ENCODE peak calls at places on chromosomes 2 and 18, in ten cellular contexts. C is stimulated activated CD4-positive, alpha-beta T cell treated with anti-CD3 and anti-CD28 coated beads, Interleukin-1b, Interleukin-23, amount 100 ng/mL, for 24 hours; M is neuronal stem cell; Q is activated T-helper 1 cell treated with anti-CD3 and anti-CD28 coated beads, Interleukin-2, amount 50 U/mL, for 16 hours; D is activated CD8-positive, alpha-beta memory T cell treated with anti-CD3 and anti-CD28 coated beads for 48 hours; U is COR-L47; L is putamen; Z is GM23338; I is activated CD4-positive, alpha-beta T cell treated with anti-CD3 and anti-CD28 coated beads for 36 hours; P is nephron progenitor cell. E is an unnamed sample.

GRCh38 chr18:2417861-2418610 is 153.3 kb downstream of the METTL4 start:
- DNase-seq in C (no peak), M (no peak), Z (no peak), L (no peak), P (no peak), Q (no peak), U (no peak), I (no peak), D (no peak), E (no peak)

GRCh38 chr2:161134547-161135518 is 25.4 kb upstream of the TANK start:
- DNase-seq in Q (no peak), D (no peak), U (peak), I (no peak), C (no peak), P (no peak), M (no peak), Z (peak), L (no peak), E (peak)

GRCh38 chr18:955379-956066 is 50.9 kb downstream of the ADCYAP1 start:
- DNase-seq in U (no peak), C (no peak), L (no peak), I (no peak), D (no peak), Z (no peak), Q (no peak), P (no peak), M (no peak), E (no peak)

GRCh38 chr2:1701556-1702185 is 42.6 kb downstream of the PXDN start:
- DNase-seq in P (peak), U (no peak), I (no peak), Z (peak), D (no peak), C (no peak), Q (no peak), L (no peak), M (no peak), E (no peak)

GRCh38 chr2:180872256-180872655 is 108.1 kb upstream of the UBE2E3 start:
- DNase-seq in I (no peak), P (no peak), M (no peak), D (no peak), L (no peak), Z (no peak), C (no peak), U (no peak), Q (no peak), E (no peak)

GRCh38 chr2:129479892-129480291 is 499.6 kb upstream of the RAB6C start:
- DNase-seq in C (no peak), L (no peak), P (no peak), Q (no peak), D (no peak), Z (peak), M (no peak), I (no peak), U (no peak), E (no peak)

GRCh38 chr2:173282795-173283545 is 71.7 kb upstream of the CDCA7 start:
- DNase-seq in Z (no peak), P (no peak), U (no peak), C (no peak), D (no peak), I (no peak), Q (no peak), M (no peak), L (no peak), E (no peak)

GRCh38 chr18:37261246-37261927 is 304.2 kb downstream of the CELF4 start:
- DNase-seq in D (no peak), C (no peak), Q (no peak), P (no peak), Z (no peak), I (no peak), U (no peak), M (no peak), L (no peak), E (peak)

GRCh38 chr2:226168496-226169160 is 631.0 kb downstream of the IRS1 start:
- DNase-seq in D (no peak), Q (no peak), M (no peak), Z (no peak), U (no peak), C (no peak), L (no peak), P (no peak), I (no peak), E (no peak)

GRCh38 chr2:30178618-30179404 is 32.0 kb downstream of the YPEL5 start:
- DNase-seq in U (no peak), C (no peak), Z (no peak), M (no peak), Q (no peak), I (no peak), D (no peak), L (no peak), P (no peak), E (peak)

GRCh38 chr2:168525741-168526140 is 69.7 kb downstream of the CERS6 start:
- DNase-seq in D (no peak), Q (no peak), C (no peak), U (no peak), L (no peak), P (no peak), I (no peak), Z (no peak), M (no peak), E (no peak)

GRCh38 chr2:44952806-44953685 is 11.5 kb downstream of the SIX3 start:
- DNase-seq in M (no peak), Q (no peak), P (no peak), L (no peak), U (no peak), Z (peak), I (no peak), D (no peak), C (no peak), E (no peak)

GRCh38 chr18:14978962-14979535 is 231.1 kb downstream of the ANKRD30B start:
- DNase-seq in L (no peak), M (peak), I (peak), D (no peak), U (peak), Z (peak), Q (no peak), C (no peak), P (no peak), E (no peak)

GRCh38 chr18:52694804-52695203 is 354.8 kb downstream of the DCC start:
- DNase-seq in D (no peak), U (peak), Z (peak), C (no peak), L (peak), P (peak), M (no peak), Q (no peak), I (peak), E (peak)

GRCh38 chr2:215831296-215831913 is 181.9 kb downstream of the MREG start:
- DNase-seq in P (no peak), M (no peak), C (no peak), Z (no peak), L (peak), U (no peak), D (no peak), I (no peak), Q (no peak), E (no peak)

GRCh38 chr2:96134421-96134820 is 3.9 kb downstream of the ASTL start:
- DNase-seq in I (no peak), L (no peak), C (no peak), P (no peak), Z (no peak), U (no peak), D (no peak), M (no peak), Q (no peak), E (no peak)

GRCh38 chr2:16139663-16140610 is 199.6 kb downstream of the MYCN start:
- DNase-seq in U (no peak), M (no peak), Z (no peak), L (no peak), I (no peak), D (no peak), P (no peak), Q (no peak), C (no peak), E (no peak)

GRCh38 chr2:207165121-207166038 is at the start of gene KLF7:
- DNase-seq in U (no peak), L (peak), Z (peak), Q (peak), D (no peak), M (no peak), C (no peak), P (peak), I (peak), E (no peak)

GRCh38 chr18:63788447-63789096 is 13.4 kb downstream of the SERPINB7 start:
- DNase-seq in D (peak), L (no peak), Q (no peak), I (peak), Z (no peak), C (peak), M (no peak), P (no peak), U (no peak), E (no peak)

GRCh38 chr2:43221660-43222471 is 4.5 kb downstream of the ZFP36L2 start:
- DNase-seq in D (no peak), I (peak), Z (peak), Q (peak), L (peak), M (peak), P (peak), U (peak), C (no peak), E (peak)

E was measured in NCI-H69.